ENCODE peak calls at places on chromosome 4, in eight cellular contexts. W is T-helper 2 cell; P is T-helper 1 cell; X is GM03348; G is HuH-7.5; U is germinal center; L is CD8-positive, alpha-beta T cell; I is posterior cingulate gyrus. C is an unnamed sample.

GRCh38 chr4:25843340-25844097 is 19.3 kb downstream of the SEL1L3 start:
- DNase-seq in I (no peak), U (no peak), L (no peak), W (no peak), G (no peak), P (no peak), X (peak), C (no peak)

GRCh38 chr4:150572704-150573504 is 9.0 kb upstream of the MAB21L2 start:
- DNase-seq in W (no peak), G (peak), P (no peak), U (no peak), I (no peak), X (no peak), L (no peak), C (no peak)

GRCh38 chr4:122873146-122873545 is 46.5 kb downstream of the FGF2 start:
- DNase-seq in I (no peak), P (no peak), U (no peak), L (no peak), X (no peak), G (no peak), W (no peak), C (no peak)

GRCh38 chr4:120025516-120025915 is 41.1 kb downstream of the MAD2L1 start:
- DNase-seq in U (no peak), W (no peak), I (no peak), L (no peak), G (no peak), X (no peak), P (no peak), C (no peak)

GRCh38 chr4:175339100-175339707 is 421.0 kb downstream of the ADAM29 start:
- DNase-seq in X (peak), G (no peak), W (no peak), U (no peak), I (no peak), P (no peak), L (no peak), C (no peak)

GRCh38 chr4:53684448-53684847 is 93.2 kb upstream of the LNX1 start:
- DNase-seq in L (no peak), W (no peak), X (no peak), P (no peak), U (no peak), I (no peak), G (no peak), C (no peak)

GRCh38 chr4:98745372-98745771 is 87.0 kb upstream of the TSPAN5 start:
- DNase-seq in W (no peak), G (no peak), L (no peak), X (peak), P (no peak), U (no peak), I (no peak), C (no peak)

GRCh38 chr4:107978716-107979451 is 10.8 kb upstream of the HADH start:
- DNase-seq in U (no peak), I (no peak), W (no peak), G (no peak), L (no peak), X (no peak), P (no peak), C (peak)

GRCh38 chr4:79492148-79492547 is 84.1 kb upstream of the GK2 start:
- DNase-seq in U (no peak), G (no peak), I (no peak), W (no peak), X (no peak), L (no peak), P (no peak), C (no peak)

GRCh38 chr4:6907658-6908191 is 1.9 kb upstream of the TBC1D14 start:
- DNase-seq in L (no peak), W (no peak), I (peak), U (no peak), X (peak), G (peak), P (no peak), C (no peak)

GRCh38 chr4:140735779-140736391 is 20.3 kb downstream of the TBC1D9 start:
- DNase-seq in P (no peak), W (no peak), U (no peak), X (no peak), G (no peak), I (no peak), L (no peak), C (no peak)

GRCh38 chr4:85402371-85402770 is 72.6 kb upstream of the ARHGAP24 start:
- DNase-seq in P (no peak), W (no peak), X (peak), G (no peak), L (no peak), I (no peak), U (no peak), C (no peak)

GRCh38 chr4:38804654-38805295 is at the start of gene TLR1:
- DNase-seq in L (no peak), G (no peak), X (peak), P (no peak), W (peak), U (peak), I (no peak), C (peak)

GRCh38 chr4:125734504-125734903 is 419.7 kb downstream of the FAT4 start:
- DNase-seq in G (no peak), P (no peak), U (no peak), L (no peak), W (no peak), I (no peak), X (no peak), C (no peak)

GRCh38 chr4:45931151-45931550 is 192.7 kb downstream of the GABRG1 start:
- DNase-seq in P (no peak), G (no peak), W (no peak), X (no peak), U (no peak), I (no peak), L (no peak), C (no peak)

GRCh38 chr4:65508169-65508568 is 162.1 kb downstream of the EPHA5 start:
- DNase-seq in W (no peak), G (no peak), P (no peak), X (no peak), I (no peak), U (no peak), L (no peak), C (peak)

GRCh38 chr4:89296871-89297270 is 10.7 kb downstream of the GPRIN3 start:
- DNase-seq in L (no peak), G (no peak), I (no peak), P (no peak), W (no peak), U (no peak), X (no peak), C (no peak)

GRCh38 chr4:187782425-187782824 is 213.1 kb upstream of the ZFP42 start:
- DNase-seq in L (no peak), G (no peak), W (no peak), P (no peak), X (no peak), U (no peak), I (no peak), C (no peak)

C was measured in foreskin melanocyte.